ENCODE peak calls at places on chromosomes 5 and 9, in four cellular contexts. One of them, this sample, is unnamed.

GRCh38 chr9:109143881-109144562 is 23.0 kb downstream of the FRRS1L start:
- DNase-seq in HCT116: peak; percentile 60
- DNase-seq in HepG2: peak; percentile 29
- DNase-seq in K562: peak; percentile 78
- DNase-seq in this sample: peak; percentile 13

GRCh38 chr5:96572864-96573512 is 89.2 kb upstream of the CAST start:
- DNase-seq in K562: no peak
- DNase-seq in HCT116: no peak
- DNase-seq in HepG2: no peak
- DNase-seq in this sample: peak; percentile 75

GRCh38 chr5:128782446-128782845 is 182.8 kb upstream of the SLC27A6 start:
- DNase-seq in HCT116: peak; percentile 12
- DNase-seq in HepG2: no peak
- DNase-seq in K562: no peak
- DNase-seq in this sample: no peak

GRCh38 chr9:26773054-26773453 is 119.5 kb downstream of the CAAP1 start:
- DNase-seq in K562: no peak
- DNase-seq in HepG2: no peak
- DNase-seq in HCT116: no peak
- DNase-seq in this sample: no peak

GRCh38 chr9:22645893-22646292 is 199.3 kb downstream of the DMRTA1 start:
- DNase-seq in HepG2: no peak
- DNase-seq in HCT116: no peak
- DNase-seq in K562: no peak
- DNase-seq in this sample: no peak

GRCh38 chr9:35661756-35662350 is 3.1 kb downstream of the ARHGEF39 start:
- DNase-seq in K562: no peak
- DNase-seq in HCT116: no peak
- DNase-seq in HepG2: peak; percentile 42
- DNase-seq in this sample: no peak

GRCh38 chr9:74974558-74974957 is 21.8 kb upstream of the C9orf40 start:
- DNase-seq in HepG2: no peak
- DNase-seq in K562: no peak
- DNase-seq in HCT116: no peak
- DNase-seq in this sample: no peak

GRCh38 chr5:61625682-61626620 is 293.9 kb downstream of the ZSWIM6 start:
- DNase-seq in HCT116: no peak
- DNase-seq in K562: peak; percentile 15
- DNase-seq in HepG2: no peak
- DNase-seq in this sample: no peak

GRCh38 chr9:109468927-109469326 is 29.2 kb downstream of the PTPN3 start:
- DNase-seq in HepG2: no peak
- DNase-seq in K562: no peak
- DNase-seq in HCT116: no peak
- DNase-seq in this sample: no peak

GRCh38 chr9:101705135-101705661 is 33.2 kb downstream of the GRIN3A start:
- DNase-seq in K562: no peak
- DNase-seq in HepG2: no peak
- DNase-seq in HCT116: no peak
- DNase-seq in this sample: no peak

GRCh38 chr5:9239626-9240025 is 306.2 kb downstream of the SEMA5A start:
- DNase-seq in K562: no peak
- DNase-seq in HepG2: no peak
- DNase-seq in HCT116: no peak
- DNase-seq in this sample: no peak

GRCh38 chr5:148730272-148730954 is 76.1 kb upstream of the HTR4 start:
- DNase-seq in HepG2: no peak
- DNase-seq in K562: no peak
- DNase-seq in HCT116: no peak
- DNase-seq in this sample: no peak

GRCh38 chr9:97437151-97437550 is 25.3 kb downstream of the TDRD7 start:
- DNase-seq in K562: no peak
- DNase-seq in HCT116: no peak
- DNase-seq in HepG2: no peak
- DNase-seq in this sample: no peak

GRCh38 chr9:137270929-137271695 is 6.4 kb upstream of the TOR4A start:
- DNase-seq in HepG2: no peak
- DNase-seq in K562: no peak
- DNase-seq in HCT116: no peak
- DNase-seq in this sample: no peak

GRCh38 chr9:33136721-33137120 is 30.4 kb downstream of the B4GALT1 start:
- DNase-seq in HepG2: no peak
- DNase-seq in HCT116: no peak
- DNase-seq in K562: no peak
- DNase-seq in this sample: no peak

GRCh38 chr5:80136751-80137272 is 101.7 kb downstream of the THBS4 start:
- DNase-seq in K562: no peak
- DNase-seq in HCT116: no peak
- DNase-seq in HepG2: no peak
- DNase-seq in this sample: no peak

GRCh38 chr9:122186301-122186700 is 26.6 kb downstream of the MORN5 start:
- DNase-seq in HepG2: peak; percentile 78
- DNase-seq in K562: peak; percentile 26
- DNase-seq in HCT116: no peak
- DNase-seq in this sample: no peak

GRCh38 chr5:173917788-173918786 is 29.9 kb downstream of the CPEB4 start:
- DNase-seq in HepG2: peak; percentile 37
- DNase-seq in HCT116: peak; percentile 83
- DNase-seq in K562: peak; percentile 52
- DNase-seq in this sample: peak; percentile 91

GRCh38 chr9:123080444-123080843 is 47.0 kb downstream of the GPR21 start:
- DNase-seq in K562: no peak
- DNase-seq in HepG2: no peak
- DNase-seq in HCT116: no peak
- DNase-seq in this sample: no peak

GRCh38 chr5:177540438-177540837 is 13.9 kb downstream of the FAM193B start:
- DNase-seq in K562: no peak
- DNase-seq in HepG2: no peak
- DNase-seq in HCT116: no peak
- DNase-seq in this sample: no peak

GRCh38 chr9:92501671-92502393 is 19.5 kb upstream of the ASPN start:
- DNase-seq in K562: peak; percentile 41
- DNase-seq in HepG2: peak; percentile 46
- DNase-seq in HCT116: peak; percentile 52
- DNase-seq in this sample: peak; percentile 10

GRCh38 chr9:89799221-89799620 is 194.4 kb downstream of the GADD45G start:
- DNase-seq in HepG2: no peak
- DNase-seq in K562: no peak
- DNase-seq in HCT116: no peak
- DNase-seq in this sample: no peak

GRCh38 chr9:89799766-89800165 is 195.0 kb downstream of the GADD45G start:
- DNase-seq in HCT116: no peak
- DNase-seq in K562: no peak
- DNase-seq in HepG2: no peak
- DNase-seq in this sample: no peak

GRCh38 chr9:89802809-89803355 is 198.1 kb downstream of the GADD45G start:
- DNase-seq in HCT116: peak; percentile 3
- DNase-seq in HepG2: no peak
- DNase-seq in K562: no peak
- DNase-seq in this sample: no peak

GRCh38 chr9:89803403-89803802 is 198.6 kb downstream of the GADD45G start:
- DNase-seq in HCT116: no peak
- DNase-seq in HepG2: no peak
- DNase-seq in K562: no peak
- DNase-seq in this sample: no peak

DNA sequence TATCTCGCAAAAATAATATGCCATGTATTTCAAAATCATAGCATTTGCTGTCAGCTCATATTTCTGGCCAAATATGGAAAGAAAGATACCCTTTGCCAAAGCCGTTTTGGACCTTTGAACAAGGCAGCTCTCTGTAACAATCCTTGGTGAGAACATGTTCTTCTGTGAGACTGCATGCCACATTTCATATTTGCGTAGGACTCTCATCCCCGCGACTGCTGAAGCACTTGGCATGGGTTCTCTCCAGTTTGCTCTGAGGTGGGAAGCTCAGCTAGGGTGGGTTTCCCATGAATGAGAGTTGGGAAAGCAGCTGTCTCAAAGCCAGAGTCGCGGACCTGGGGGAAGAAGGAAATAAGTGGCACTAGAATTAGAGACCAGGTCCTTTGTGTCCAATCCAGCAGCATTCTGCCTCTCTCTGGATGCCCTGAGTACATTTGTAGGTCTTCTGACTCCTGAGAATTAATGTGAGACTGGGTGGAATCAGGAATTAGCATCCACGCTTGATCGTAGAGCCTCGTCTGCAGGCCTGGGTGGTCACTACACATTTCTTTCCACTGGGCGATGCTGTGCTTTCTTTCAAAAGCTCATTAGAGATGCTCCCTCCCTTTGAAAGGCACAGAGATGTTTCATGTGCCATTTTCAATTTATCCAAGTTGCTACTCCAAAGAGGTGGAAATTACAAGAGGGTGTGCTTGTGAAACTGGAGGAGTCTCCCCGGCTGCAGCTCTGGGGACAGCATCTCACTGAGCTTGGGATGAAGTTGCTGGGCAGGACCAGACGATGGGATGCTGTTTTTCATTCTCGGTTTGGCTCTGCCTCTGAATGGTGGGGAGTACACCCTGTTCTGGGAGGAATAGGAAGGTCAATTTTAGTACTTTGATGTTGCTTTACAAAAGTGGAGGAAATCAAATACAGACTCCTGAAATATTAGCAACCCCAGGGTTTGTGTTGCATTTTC is 197.2 kb downstream of the GADD45G start:
- DNase-seq in HepG2: no peak
- DNase-seq in K562: no peak
- DNase-seq in HCT116: no peak
- DNase-seq in this sample: no peak
- H3K27ac ChIP-seq in HepG2: no peak overlapping the region
- H3K27ac ChIP-seq in K562: no peak overlapping the region
- H3K27ac ChIP-seq in HCT116: no peak overlapping the region
- H3K27ac ChIP-seq in this sample: no peak overlapping the region

GRCh38 chr9:133774799-133775198 is 36.6 kb upstream of the SARDH start:
- DNase-seq in HepG2: no peak
- DNase-seq in K562: no peak
- DNase-seq in HCT116: no peak
- DNase-seq in this sample: no peak

GRCh38 chr9:133773889-133774655 is 35.9 kb upstream of the SARDH start:
- DNase-seq in HCT116: no peak
- DNase-seq in HepG2: no peak
- DNase-seq in K562: no peak
- DNase-seq in this sample: no peak

GRCh38 chr9:133770076-133770777 is 32.1 kb upstream of the SARDH start:
- DNase-seq in K562: no peak
- DNase-seq in HepG2: no peak
- DNase-seq in HCT116: no peak
- DNase-seq in this sample: no peak

GRCh38 chr9:133771486-133772482 is 33.6 kb upstream of the SARDH start:
- DNase-seq in HepG2: no peak
- DNase-seq in HCT116: no peak
- DNase-seq in K562: no peak
- DNase-seq in this sample: no peak

DNA sequence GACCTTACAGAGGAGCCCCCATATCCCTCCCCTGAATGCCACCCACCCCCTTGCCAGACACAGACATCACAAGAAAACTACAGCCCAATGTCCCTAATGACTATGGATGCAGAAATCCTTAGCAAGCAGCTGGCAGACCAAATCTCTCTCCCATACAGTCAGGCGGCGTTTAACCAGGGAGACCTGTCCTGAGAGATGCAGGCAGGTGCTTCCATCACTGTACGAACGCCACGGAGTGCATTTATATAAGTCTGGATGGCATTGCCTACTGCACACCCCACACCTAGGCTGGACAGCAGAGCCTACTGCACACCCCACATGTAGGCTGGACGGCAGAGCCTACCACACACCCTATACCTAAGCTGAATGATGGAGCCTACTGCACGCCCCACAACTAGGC is 34.4 kb upstream of the SARDH start:
- DNase-seq in HepG2: no peak
- DNase-seq in HCT116: no peak
- DNase-seq in K562: no peak
- DNase-seq in this sample: no peak
- TF ChIP-seq TCF7L2 in HepG2: no peak
- TF ChIP-seq TCF7L2 in HCT116: no peak
- TF ChIP-seq TCF7L2 in K562: no peak
- TF ChIP-seq TCF7L2 in this sample: no peak

GRCh38 chr9:128056086-128056485 is 11.0 kb downstream of the NAIF1 start:
- DNase-seq in K562: no peak
- DNase-seq in HCT116: no peak
- DNase-seq in HepG2: no peak
- DNase-seq in this sample: no peak

GRCh38 chr9:128053560-128053959 is 13.6 kb downstream of the NAIF1 start:
- DNase-seq in HepG2: no peak
- DNase-seq in HCT116: no peak
- DNase-seq in K562: no peak
- DNase-seq in this sample: no peak

GRCh38 chr9:128055222-128056040 is 11.7 kb downstream of the NAIF1 start:
- DNase-seq in HepG2: no peak
- DNase-seq in HCT116: no peak
- DNase-seq in K562: peak; percentile 6
- DNase-seq in this sample: no peak

GRCh38 chr9:128051932-128052734 is 15.0 kb downstream of the NAIF1 start:
- DNase-seq in HepG2: no peak
- DNase-seq in HCT116: peak; percentile 77
- DNase-seq in K562: no peak
- DNase-seq in this sample: no peak

GRCh38 chr9:128054090-128054489 is 13.0 kb downstream of the NAIF1 start:
- DNase-seq in HepG2: no peak
- DNase-seq in K562: no peak
- DNase-seq in HCT116: no peak
- DNase-seq in this sample: no peak
- H3K27ac ChIP-seq in HepG2: no peak overlapping the region
- H3K27ac ChIP-seq in K562: no peak overlapping the region
- H3K27ac ChIP-seq in HCT116: no peak overlapping the region
- H3K27ac ChIP-seq in this sample: no peak overlapping the region

GRCh38 chr5:124951105-124951504 is 204.7 kb upstream of the ZNF608 start:
- DNase-seq in K562: no peak
- DNase-seq in HCT116: no peak
- DNase-seq in HepG2: no peak
- DNase-seq in this sample: no peak

GRCh38 chr5:124951676-124952075 is 205.2 kb upstream of the ZNF608 start:
- DNase-seq in HCT116: no peak
- DNase-seq in K562: no peak
- DNase-seq in HepG2: no peak
- DNase-seq in this sample: no peak

GRCh38 chr5:124948062-124948753 is 201.8 kb upstream of the ZNF608 start:
- DNase-seq in HCT116: no peak
- DNase-seq in HepG2: no peak
- DNase-seq in K562: no peak
- DNase-seq in this sample: no peak

GRCh38 chr5:124949862-124950261 is 203.4 kb upstream of the ZNF608 start:
- DNase-seq in K562: no peak
- DNase-seq in HCT116: no peak
- DNase-seq in HepG2: no peak
- DNase-seq in this sample: no peak

DNA sequence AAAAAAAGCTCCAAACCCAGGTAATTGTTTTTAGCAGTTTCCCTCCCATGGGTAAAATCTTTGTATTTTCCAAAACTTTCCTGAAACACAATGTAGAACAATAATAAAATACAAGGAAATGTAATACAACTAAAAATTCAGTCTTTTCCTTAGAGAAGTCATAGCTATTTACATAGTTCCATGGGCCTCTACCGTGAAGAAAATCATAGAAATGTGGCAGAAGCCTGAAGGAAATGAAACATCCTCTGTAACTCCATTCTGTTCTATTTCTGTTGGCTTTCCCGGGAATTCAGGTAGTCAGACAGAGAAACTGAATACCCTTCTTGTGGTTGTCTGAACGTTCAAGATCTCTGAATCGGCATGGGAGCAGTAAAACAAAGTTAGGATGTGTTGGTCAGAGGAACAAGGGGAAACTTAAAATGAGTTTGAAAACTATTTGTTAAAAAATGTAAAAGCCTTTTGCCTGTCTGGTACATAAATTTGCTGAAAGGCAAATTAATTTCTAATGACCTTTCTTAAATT is 202.4 kb upstream of the ZNF608 start:
- DNase-seq in HCT116: no peak
- DNase-seq in HepG2: no peak
- DNase-seq in K562: no peak
- DNase-seq in this sample: no peak
- TF ChIP-seq TCF7L2 in HCT116: no peak
- TF ChIP-seq TCF7L2 in HepG2: no peak
- TF ChIP-seq TCF7L2 in K562: no peak
- TF ChIP-seq TCF7L2 in this sample: no peak